ENCODE peak calls at places on chromosomes 1 and 21, in five cellular contexts. C, P, T, M and E are unnamed samples.

GRCh38 chr1:234750922-234751595 is 141.1 kb upstream of the IRF2BP2 start:
- DNase-seq in P (no peak), T (no peak), C (peak; percentile 74), M (peak; percentile 70), E (no peak)

GRCh38 chr21:42403611-42404231 is at the start of gene UBASH3A:
- DNase-seq in T (no peak), M (no peak), C (no peak), P (no peak), E (no peak)

GRCh38 chr1:203038217-203038741 is 12.0 kb downstream of the PPFIA4 start:
- DNase-seq in T (no peak), P (peak; percentile 28), M (no peak), C (peak; percentile 22), E (peak; percentile 70)

GRCh38 chr1:201585099-201585498 is 46.2 kb downstream of the NAV1 start:
- DNase-seq in T (no peak), P (no peak), C (no peak), M (no peak), E (no peak)

GRCh38 chr1:45585110-45585426 is 1.2 kb downstream of the NASP start:
- DNase-seq in P (no peak), C (no peak), T (no peak), M (no peak), E (no peak)

GRCh38 chr1:29964718-29965533 is 728.6 kb downstream of the PTPRU start:
- DNase-seq in P (no peak), M (no peak), C (no peak), T (no peak), E (no peak)

GRCh38 chr1:1569341-1569740 is 5.3 kb downstream of the SSU72 start:
- DNase-seq in M (no peak), T (no peak), C (no peak), P (no peak), E (no peak)

GRCh38 chr1:32872189-32872898 is 1.6 kb upstream of the FNDC5 start:
- DNase-seq in T (peak; percentile 67), P (peak; percentile 54), M (peak; percentile 83), C (peak; percentile 67), E (peak; percentile 59)

GRCh38 chr21:44736291-44737004 is 25.1 kb upstream of the TSPEAR start:
- DNase-seq in M (peak; percentile 6), C (no peak), T (peak; percentile 43), P (no peak), E (no peak)

GRCh38 chr21:27477321-27477720 is 510.4 kb upstream of the ADAMTS5 start:
- DNase-seq in P (no peak), M (no peak), T (no peak), C (no peak), E (no peak)

GRCh38 chr1:21909787-21910503 is 27.2 kb downstream of the HSPG2 start:
- DNase-seq in P (peak; percentile 46), T (peak; percentile 98), C (no peak), M (no peak), E (peak; percentile 78)

GRCh38 chr1:230163205-230163604 is 96.2 kb downstream of the GALNT2 start:
- DNase-seq in M (no peak), T (no peak), P (no peak), C (no peak), E (no peak)

GRCh38 chr1:198156111-198156744 is 570 bp upstream of the NEK7 start:
- DNase-seq in P (peak; percentile 90), C (peak; percentile 77), T (peak; percentile 91), M (peak; percentile 58), E (peak; percentile 27)